ENCODE peak calls at places on chromosomes 4 and X, in four cellular contexts. P is upper lobe of left lung, L is upper lobe of right lung, U is heart left ventricle. Z is an unnamed sample.
A peak's percentile ranks its signal among the peaks of the same experiment; 100 is the strongest.

GRCh38 chrX:40521868-40522450 is 58.8 kb upstream of the ATP6AP2 start:
- DNase-seq in P (no peak), L (no peak), U (peak; percentile 35), Z (no peak)

GRCh38 chr4:185817403-185817818 is 5.4 kb upstream of the SORBS2 start:
- DNase-seq in L (peak; percentile 85), P (peak; percentile 82), U (peak; percentile 70), Z (no peak)

GRCh38 chr4:3369781-3370660 is 71.7 kb upstream of the HGFAC start:
- DNase-seq in U (peak; percentile 59), L (no peak), P (peak; percentile 53), Z (peak; percentile 44)

GRCh38 chr4:118288097-118288496 is 64.7 kb downstream of the PRSS12 start:
- DNase-seq in U (no peak), L (no peak), P (no peak), Z (no peak)

GRCh38 chr4:151340751-151341385 is 15.5 kb upstream of the SH3D19 start:
- DNase-seq in L (no peak), U (no peak), P (no peak), Z (no peak)

GRCh38 chrX:68835104-68835442 is 6.3 kb downstream of the EFNB1 start:
- DNase-seq in U (no peak), L (no peak), P (no peak), Z (no peak)

GRCh38 chr4:10085828-10086505 is 30.6 kb downstream of the WDR1 start:
- DNase-seq in L (peak; percentile 52), P (no peak), U (no peak), Z (no peak)

GRCh38 chr4:102734116-102734515 is 26.7 kb downstream of the MANBA start:
- DNase-seq in P (no peak), U (no peak), L (no peak), Z (no peak)

GRCh38 chrX:32448320-32448719 is 763.0 kb downstream of the DMD start:
- DNase-seq in U (no peak), P (no peak), L (no peak), Z (no peak)

GRCh38 chr4:3820016-3820805 is 54.0 kb downstream of the ADRA2C start:
- DNase-seq in U (no peak), L (no peak), P (no peak), Z (no peak)

GRCh38 chrX:11932423-11932822 is 174.4 kb downstream of the MSL3 start:
- DNase-seq in U (no peak), P (no peak), L (no peak), Z (no peak)

GRCh38 chr4:124121511-124121934 is 591.0 kb downstream of the ANKRD50 start:
- DNase-seq in P (no peak), U (no peak), L (no peak), Z (no peak)

GRCh38 chr4:3287271-3287971 is 5.4 kb upstream of the RGS12 start:
- DNase-seq in L (no peak), U (peak; percentile 7), P (no peak), Z (no peak)

GRCh38 chr4:188403272-188403671 is 264.0 kb downstream of the TRIML1 start:
- DNase-seq in L (no peak), U (no peak), P (no peak), Z (no peak)

GRCh38 chr4:34953145-34953799 is 1291.0 kb downstream of the ARAP2 start:
- DNase-seq in L (no peak), P (no peak), U (no peak), Z (no peak)

DNA sequence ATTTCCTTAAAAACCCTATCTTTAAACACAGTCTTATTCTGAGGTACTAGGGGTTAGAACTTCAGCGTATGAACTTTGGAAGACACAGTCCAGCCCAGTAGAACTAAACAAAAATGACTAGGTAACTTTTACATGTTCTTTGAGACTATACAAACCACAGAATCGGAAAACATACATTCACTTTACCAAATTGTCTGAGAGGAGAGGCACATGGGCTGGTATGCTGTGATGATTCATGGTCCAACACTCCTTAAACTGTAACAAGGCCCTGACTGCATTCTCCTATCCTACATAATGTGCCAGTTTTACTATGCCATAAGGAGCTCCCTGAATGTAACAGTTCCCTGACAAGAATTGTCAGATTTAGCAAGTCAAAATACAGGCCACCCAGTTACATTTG is 640.0 kb downstream of the RAB28 start:
- DNase-seq in U (no peak), P (no peak), L (no peak), Z (no peak)
- H3K4me3 ChIP-seq in U (no peak overlapping the region), P (no peak overlapping the region), L (no peak overlapping the region), Z (no peak overlapping the region)

DNA sequence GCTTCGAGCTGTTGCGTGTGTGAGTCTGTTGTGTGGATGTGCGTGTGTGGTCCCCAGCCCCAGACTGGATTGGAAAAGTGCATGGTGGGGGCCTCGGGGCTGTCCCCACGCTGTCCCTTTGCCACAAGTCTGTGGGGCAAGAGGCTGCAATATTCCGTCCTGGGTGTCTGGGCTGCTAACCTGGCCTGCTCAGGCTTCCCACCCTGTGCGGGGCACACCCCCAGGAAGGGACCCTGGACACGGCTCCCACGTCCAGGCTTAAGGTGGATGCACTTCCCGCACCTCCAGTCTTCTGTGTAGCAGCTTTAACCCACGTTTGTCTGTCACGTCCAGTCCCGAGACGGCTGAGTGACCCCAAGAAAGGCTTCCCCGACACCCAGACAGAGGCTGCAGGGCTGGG is 8.4 kb downstream of the SLC6A8 start:
- DNase-seq in P (no peak), L (no peak), U (no peak), Z (no peak)
- TF ChIP-seq CTCF in P (no peak), L (no peak), U (no peak), Z (no peak)

GRCh38 chrX:6226053-6226645 is 2.5 kb downstream of the NLGN4X start:
- DNase-seq in P (no peak), L (no peak), U (no peak), Z (no peak)

GRCh38 chrX:6225307-6226052 is 3.2 kb downstream of the NLGN4X start:
- DNase-seq in L (no peak), P (no peak), U (no peak), Z (no peak)

GRCh38 chrX:6227445-6227820 is 1.2 kb downstream of the NLGN4X start:
- DNase-seq in P (no peak), U (no peak), L (no peak), Z (no peak)

GRCh38 chrX:6226646-6227444 is 1.8 kb downstream of the NLGN4X start:
- DNase-seq in L (no peak), U (no peak), P (no peak), Z (no peak)

DNA sequence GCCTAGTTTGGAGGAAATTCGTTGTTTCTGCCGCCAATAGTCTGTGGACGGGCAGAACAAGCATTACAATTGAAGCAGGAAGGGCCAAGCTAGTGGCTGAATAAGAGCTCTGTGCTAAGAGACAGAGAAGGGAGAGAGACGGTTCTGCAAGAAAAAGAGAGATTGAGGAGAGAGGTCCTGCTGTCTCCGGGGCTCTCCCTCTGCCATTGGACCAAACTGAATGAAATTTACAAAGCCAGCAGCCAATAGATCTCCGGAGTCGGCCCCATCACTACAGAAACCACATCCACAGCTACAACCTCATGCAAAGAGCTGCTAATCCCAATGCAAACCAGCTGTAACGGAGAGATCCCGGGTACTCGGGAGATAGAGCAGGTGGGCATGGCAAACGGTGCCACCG is at the start of gene NLGN4X:
- DNase-seq in L (no peak), U (no peak), P (no peak), Z (no peak)
- H3K4me3 ChIP-seq in L (peak within 1 kb of the TSS; percentile 30), U (no peak within 1 kb of the TSS), P (peak within 1 kb of the TSS; percentile 35), Z (no peak within 1 kb of the TSS)

DNA sequence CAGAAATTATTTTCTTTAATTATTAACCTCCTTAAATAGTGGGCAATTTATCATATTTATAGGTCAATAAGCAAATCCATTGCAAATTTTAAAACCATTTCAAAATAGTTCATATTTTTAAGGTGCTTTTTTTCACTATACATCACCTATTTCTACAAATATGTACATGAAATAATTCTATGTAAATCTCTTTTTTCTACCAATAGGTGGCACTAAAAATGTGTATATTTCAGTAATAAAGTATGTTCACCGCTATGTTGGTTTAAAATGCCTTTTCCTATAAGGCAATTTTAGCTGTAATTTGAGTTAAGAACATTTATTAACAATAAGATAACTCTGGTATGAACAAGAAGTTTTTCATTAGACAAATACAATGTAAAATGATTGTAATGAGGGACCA is 672.2 kb downstream of the KCTD8 start:
- DNase-seq in P (no peak), U (no peak), L (no peak), Z (no peak)
- TF ChIP-seq CTCF in P (no peak), U (no peak), L (no peak), Z (no peak)

GRCh38 chr4:157005831-157006230 is 34.2 kb upstream of the PDGFC start:
- DNase-seq in L (no peak), P (no peak), U (no peak), Z (no peak)

GRCh38 chr4:156998500-156999174 is 27.0 kb upstream of the PDGFC start:
- DNase-seq in U (no peak), L (no peak), P (no peak), Z (no peak)

GRCh38 chr4:157005193-157005592 is 33.6 kb upstream of the PDGFC start:
- DNase-seq in L (no peak), U (no peak), P (no peak), Z (no peak)

GRCh38 chr4:156999175-156999517 is 27.5 kb upstream of the PDGFC start:
- DNase-seq in U (peak; percentile 29), P (peak; percentile 66), L (no peak), Z (peak; percentile 93)

GRCh38 chr4:157004279-157005161 is 32.9 kb upstream of the PDGFC start:
- DNase-seq in P (no peak), U (no peak), L (no peak), Z (no peak)
- H3K4me3 ChIP-seq in P (no peak overlapping the region), U (no peak overlapping the region), L (no peak overlapping the region), Z (no peak overlapping the region)

DNA sequence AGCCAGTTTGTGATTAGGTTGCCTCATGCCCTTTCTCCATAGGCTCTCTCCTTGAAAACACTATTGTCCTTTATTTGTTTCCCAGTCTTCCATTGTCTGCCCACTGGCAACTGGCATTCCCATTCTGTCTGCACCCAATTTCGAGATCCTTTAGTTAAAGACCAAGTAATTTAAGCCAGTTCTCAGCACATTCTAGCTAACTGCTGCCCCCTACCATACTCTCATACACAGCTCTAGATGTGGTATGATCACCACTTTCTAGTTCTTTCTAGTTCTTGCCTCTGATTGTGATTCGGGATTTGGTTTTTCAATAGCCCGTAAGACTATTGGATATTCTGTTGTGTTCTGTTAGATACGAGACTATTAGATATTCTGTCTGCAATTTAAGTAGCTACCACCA is 135.8 kb upstream of the TRPC5 start:
- DNase-seq in U (no peak), P (no peak), L (no peak), Z (no peak)
- TF ChIP-seq CTCF in U (no peak), P (no peak), L (no peak), Z (no peak)

Z was measured in kidney epithelial cell.